ENCODE peak calls at places on chromosomes 1 and 21, in six cellular contexts. Z is DMS 273 treated with DMSO at 0.1 percent for 48 hours, I is T1000, Y is iris pigment epithelial cell, P is Calu3, Q is transverse colon. E is an unnamed sample.

GRCh38 chr1:209102120-209102519 is 481.4 kb upstream of the CAMK1G start:
- DNase-seq in Y (no peak), I (no peak), P (no peak), Q (no peak), Z (no peak), E (no peak)

GRCh38 chr21:38768385-38769071 is 37.2 kb upstream of the ETS2 start:
- DNase-seq in P (no peak), Z (no peak), Q (no peak), I (peak; percentile 9), Y (peak; percentile 97), E (no peak)

GRCh38 chr1:93729502-93729901 is 47.9 kb upstream of the BCAR3 start:
- DNase-seq in P (no peak), Q (no peak), I (no peak), Z (no peak), Y (no peak), E (no peak)

GRCh38 chr1:43705982-43706597 is 1.2 kb upstream of the ST3GAL3 start:
- DNase-seq in P (no peak), I (no peak), Z (no peak), Q (no peak), Y (peak; percentile 21), E (no peak)

GRCh38 chr21:42031241-42031640 is 21.1 kb upstream of the ZBTB21 start:
- DNase-seq in I (no peak), P (no peak), Y (no peak), Z (no peak), Q (no peak), E (no peak)

GRCh38 chr1:56424744-56425493 is 154.4 kb downstream of the PLPP3 start:
- DNase-seq in P (peak; percentile 65), Q (no peak), Y (peak; percentile 73), I (peak; percentile 41), Z (peak; percentile 77), E (no peak)

GRCh38 chr21:38806153-38806941 is 618 bp downstream of the ETS2 start:
- DNase-seq in Y (no peak), Q (peak; percentile 45), I (no peak), P (no peak), Z (no peak), E (peak; percentile 45)

GRCh38 chr1:26350701-26351590 is 3.0 kb downstream of the CRYBG2 start:
- DNase-seq in Z (no peak), Q (peak; percentile 63), P (no peak), I (no peak), Y (no peak), E (peak; percentile 57)

GRCh38 chr1:33025180-33025569 is 11.5 kb downstream of the AK2 start:
- DNase-seq in Z (no peak), P (no peak), Y (no peak), Q (no peak), I (no peak), E (no peak)

GRCh38 chr1:34549199-34549598 is 205.6 kb upstream of the GJB5 start:
- DNase-seq in Z (no peak), P (peak; percentile 76), Y (no peak), I (no peak), Q (peak; percentile 60), E (peak; percentile 62)

GRCh38 chr1:145720556-145720877 is 1.2 kb downstream of the CD160 start:
- DNase-seq in P (peak; percentile 12), Z (no peak), I (peak; percentile 51), Q (no peak), Y (peak; percentile 67), E (no peak)

GRCh38 chr1:185215911-185216310 is 58.9 kb downstream of the SWT1 start:
- DNase-seq in Z (no peak), P (no peak), Q (no peak), I (no peak), Y (peak; percentile 54), E (no peak)

GRCh38 chr1:184649500-184649899 is 105.2 kb downstream of the EDEM3 start:
- DNase-seq in Q (no peak), Y (no peak), I (no peak), P (no peak), Z (no peak), E (no peak)

GRCh38 chr1:22665752-22666151 is 12.7 kb downstream of the C1QB start:
- DNase-seq in I (no peak), Z (no peak), P (peak; percentile 49), Y (peak; percentile 47), Q (peak; percentile 48), E (no peak)

GRCh38 chr1:115114308-115114707 is 25.0 kb upstream of the TSPAN2 start:
- DNase-seq in P (peak; percentile 75), Z (no peak), Y (peak; percentile 47), I (no peak), Q (no peak), E (no peak)

GRCh38 chr1:77961392-77961791 is 17.5 kb downstream of the FUBP1 start:
- DNase-seq in Y (no peak), Z (no peak), P (no peak), I (no peak), Q (no peak), E (no peak)

E was measured in colonic mucosa.